ENCODE peak calls at places on chromosomes 7 and 10, in nine cellular contexts. U is cardiac muscle cell, L is AG09319, N is bronchial epithelial cell, Y is GM12865, G is epithelial cell of esophagus, V is transverse colon, E is BJ, D is WTC11. T is an unnamed sample.

GRCh38 chr10:97686301-97686961 is 610 bp downstream of the AVPI1 start:
- DNase-seq in U (no peak), L (no peak), N (peak; percentile 33), Y (peak; percentile 26), G (no peak), V (no peak), E (no peak), D (no peak), T (no peak)

GRCh38 chr10:34811968-34812514 is 3.1 kb downstream of the PARD3 start:
- DNase-seq in U (no peak), L (no peak), N (no peak), Y (no peak), G (no peak), V (no peak), E (no peak), D (no peak), T (no peak)

GRCh38 chr10:130040817-130041330 is 69.8 kb downstream of the C10orf143 start:
- DNase-seq in U (no peak), L (no peak), N (no peak), Y (no peak), G (no peak), V (no peak), E (no peak), D (no peak), T (no peak)

GRCh38 chr7:782718-783449 is 49.4 kb upstream of the SUN1 start:
- DNase-seq in U (no peak), L (no peak), N (no peak), Y (no peak), G (no peak), V (no peak), E (no peak), D (no peak), T (no peak)

GRCh38 chr7:75650671-75651070 is 88.1 kb downstream of the HIP1 start:
- DNase-seq in U (no peak), L (no peak), N (no peak), Y (no peak), G (no peak), V (peak; percentile 51), E (no peak), D (no peak), T (no peak)

GRCh38 chr10:23172846-23173548 is 19.1 kb upstream of the PTF1A start:
- DNase-seq in U (peak; percentile 56), L (no peak), N (no peak), Y (no peak), G (no peak), V (no peak), E (no peak), D (peak; percentile 70), T (peak; percentile 30)

GRCh38 chr7:1053002-1053411 is 8.7 kb downstream of the GPR146 start:
- DNase-seq in U (no peak), L (no peak), N (no peak), Y (no peak), G (no peak), V (no peak), E (no peak), D (peak; percentile 49), T (no peak)

GRCh38 chr7:37408885-37409248 is 39.8 kb downstream of the ELMO1 start:
- DNase-seq in U (no peak), L (no peak), N (no peak), Y (peak; percentile 58), G (no peak), V (no peak), E (no peak), D (no peak), T (peak; percentile 36)

GRCh38 chr7:78427209-78427608 is 628.6 kb downstream of the PHTF2 start:
- DNase-seq in U (no peak), L (no peak), N (no peak), Y (peak; percentile 2), G (no peak), V (no peak), E (no peak), D (no peak), T (no peak)

GRCh38 chr10:76089626-76090185 is 658.3 kb downstream of the LRMDA start:
- DNase-seq in U (no peak), L (no peak), N (no peak), Y (no peak), G (no peak), V (no peak), E (no peak), D (no peak), T (no peak)

DNA sequence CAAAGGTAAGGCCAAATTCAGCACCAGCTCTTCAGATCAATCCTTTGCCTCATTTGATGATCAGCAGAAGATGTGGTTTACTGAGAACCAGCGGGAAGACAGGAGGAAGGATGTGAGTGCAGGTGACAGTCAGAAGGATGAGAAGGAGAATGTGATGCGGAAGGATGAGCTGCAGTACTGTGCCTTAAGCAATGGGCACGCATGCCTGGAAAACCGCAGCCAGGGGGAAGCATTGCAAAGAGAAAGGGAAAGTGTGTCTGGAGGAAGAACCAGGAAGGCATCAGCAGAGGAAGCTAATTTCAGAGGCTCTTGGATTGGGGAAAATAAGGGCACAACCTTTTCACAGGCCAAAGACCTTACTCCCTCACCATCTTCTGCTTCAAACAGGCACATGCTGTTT is 25.7 kb downstream of the C10orf71 start:
- DNase-seq in U (no peak), L (no peak), N (no peak), Y (no peak), G (no peak), V (no peak), E (no peak), D (peak; percentile 54), T (no peak)
- TF ChIP-seq CTCF in U (peak; percentile 5), L (no peak), N (no peak), Y (no peak), G (no peak), V (no peak), E (no peak), D (no peak), T (no peak)

GRCh38 chr7:69893915-69894314 is 295.6 kb downstream of the AUTS2 start:
- DNase-seq in U (no peak), L (no peak), N (no peak), Y (peak; percentile 60), G (no peak), V (no peak), E (no peak), D (no peak), T (no peak)
- TF ChIP-seq CTCF in U (peak; percentile 40), L (peak; percentile 36), N (no peak), Y (peak; percentile 54), G (peak; percentile 8), V (no peak), E (no peak), D (no peak), T (peak; percentile 68)

GRCh38 chr10:124744047-124744687 is at the start of gene FAM53B:
- DNase-seq in U (peak; percentile 92), L (no peak), N (peak; percentile 34), Y (peak; percentile 88), G (peak; percentile 83), V (peak; percentile 88), E (no peak), D (peak; percentile 82), T (peak; percentile 90)

GRCh38 chr10:124741281-124741921 is 2.8 kb downstream of the FAM53B start:
- DNase-seq in U (peak; percentile 91), L (no peak), N (peak; percentile 71), Y (peak; percentile 78), G (peak; percentile 80), V (peak; percentile 91), E (no peak), D (peak; percentile 88), T (peak; percentile 84)

GRCh38 chr10:124743188-124744046 is 761 bp downstream of the FAM53B start:
- DNase-seq in U (peak; percentile 41), L (no peak), N (no peak), Y (peak; percentile 44), G (peak; percentile 57), V (no peak), E (no peak), D (peak; percentile 49), T (peak; percentile 58)

GRCh38 chr10:124741922-124742417 is 2.2 kb downstream of the FAM53B start:
- DNase-seq in U (no peak), L (no peak), N (peak; percentile 13), Y (no peak), G (no peak), V (peak; percentile 19), E (no peak), D (no peak), T (no peak)

GRCh38 chr10:124742418-124743187 is 1.6 kb downstream of the FAM53B start:
- DNase-seq in U (peak; percentile 50), L (no peak), N (peak; percentile 52), Y (peak; percentile 50), G (no peak), V (no peak), E (no peak), D (no peak), T (no peak)
- TF ChIP-seq CTCF in U (peak; percentile 38), L (peak; percentile 33), N (peak; percentile 47), Y (no peak), G (peak; percentile 49), V (no peak), E (peak; percentile 45), D (no peak), T (peak; percentile 16)

DNA sequence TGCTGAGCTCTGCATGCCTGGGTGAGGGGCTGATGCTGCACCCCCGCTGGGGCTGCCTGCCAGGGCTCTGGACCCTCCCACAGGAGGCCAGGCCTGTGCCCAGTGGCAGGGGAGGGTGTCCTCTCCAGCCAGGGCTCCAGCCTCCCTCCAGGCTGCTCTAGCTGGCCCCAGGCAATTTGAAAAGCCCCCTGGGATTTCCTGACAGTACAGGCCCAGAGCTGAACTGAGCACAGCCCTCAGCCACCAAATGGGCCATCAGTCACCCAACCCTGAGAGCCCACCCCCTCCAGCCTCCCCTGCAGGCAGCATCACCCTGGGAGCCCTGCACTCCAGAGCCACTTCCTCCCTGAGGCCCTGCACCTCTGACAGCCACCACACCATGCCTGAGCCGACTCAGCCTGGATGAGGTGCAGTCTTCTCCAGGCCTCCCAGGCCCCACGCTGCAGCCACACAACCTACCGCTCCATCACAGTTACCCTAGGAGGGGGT is 101.8 kb upstream of the RET start:
- DNase-seq in U (no peak), L (no peak), N (no peak), Y (no peak), G (no peak), V (no peak), E (no peak), D (peak; percentile 7), T (no peak)
- TF ChIP-seq CTCF in U (no peak), L (no peak), N (no peak), Y (no peak), G (no peak), V (no peak), E (no peak), D (no peak), T (no peak)

GRCh38 chr7:51426163-51426562 is 109.6 kb upstream of the COBL start:
- DNase-seq in U (no peak), L (no peak), N (no peak), Y (no peak), G (no peak), V (no peak), E (no peak), D (no peak), T (no peak)

GRCh38 chr7:51430480-51431086 is 114.0 kb upstream of the COBL start:
- DNase-seq in U (peak; percentile 79), L (no peak), N (peak; percentile 37), Y (peak; percentile 48), G (peak; percentile 53), V (peak; percentile 45), E (no peak), D (peak; percentile 69), T (peak; percentile 69)

GRCh38 chr7:51428226-51428887 is 111.7 kb upstream of the COBL start:
- DNase-seq in U (no peak), L (no peak), N (peak; percentile 20), Y (no peak), G (peak; percentile 15), V (peak; percentile 13), E (no peak), D (peak; percentile 33), T (no peak)
- TF ChIP-seq CTCF in U (no peak), L (no peak), N (peak; percentile 37), Y (no peak), G (peak; percentile 53), V (peak; percentile 15), E (peak; percentile 7), D (no peak), T (peak; percentile 8)